ENCODE peak calls at places on chromosomes 1 and 21, in five cellular contexts. C is HepG2, W is K562, U is SK-N-SH, S is H1. V is an unnamed sample.
A peak's percentile ranks its signal among the peaks of the same experiment; 100 is the strongest.

GRCh38 chr1:18819986-18820790 is 39.3 kb downstream of the TAS1R2 start:
- DNase-seq in C (no peak), W (no peak), U (no peak), S (no peak), V (no peak)

GRCh38 chr1:44717653-44718052 is 13.3 kb downstream of the RNU5D-1 start:
- DNase-seq in C (no peak), W (no peak), U (no peak), S (no peak), V (no peak)

GRCh38 chr1:29379438-29380073 is 143.2 kb downstream of the PTPRU start:
- DNase-seq in C (peak; percentile 53), W (peak; percentile 60), U (peak; percentile 25), S (peak; percentile 68), V (no peak)

GRCh38 chr21:37060296-37060695 is 12.6 kb downstream of the PIGP start:
- DNase-seq in C (peak; percentile 89), W (no peak), U (peak; percentile 45), S (no peak), V (peak; percentile 86)

GRCh38 chr21:16455978-16456377 is 726.2 kb downstream of the USP25 start:
- DNase-seq in C (no peak), W (no peak), U (no peak), S (no peak), V (no peak)

GRCh38 chr1:3623441-3624150 is 1.2 kb upstream of the TPRG1L start:
- DNase-seq in C (no peak), W (no peak), U (no peak), S (no peak), V (no peak)

GRCh38 chr1:159923203-159924024 is 1.9 kb downstream of the TAGLN2 start:
- DNase-seq in C (peak; percentile 50), W (peak; percentile 80), U (no peak), S (peak; percentile 61), V (peak; percentile 89)

GRCh38 chr1:203440780-203441179 is 34.8 kb upstream of the PRELP start:
- DNase-seq in C (no peak), W (no peak), U (peak; percentile 61), S (no peak), V (no peak)

GRCh38 chr1:225888898-225889690 is at the start of gene LEFTY1:
- DNase-seq in C (no peak), W (no peak), U (peak; percentile 40), S (no peak), V (no peak)

GRCh38 chr1:67814121-67814772 is 19.0 kb downstream of the GNG12 start:
- DNase-seq in C (no peak), W (no peak), U (no peak), S (no peak), V (no peak)

GRCh38 chr1:56897150-56898004 is 42.8 kb downstream of the C8A start:
- DNase-seq in C (no peak), W (no peak), U (no peak), S (no peak), V (no peak)

GRCh38 chr1:7278827-7279752 is 492.0 kb upstream of the VAMP3 start:
- DNase-seq in C (no peak), W (no peak), U (no peak), S (peak; percentile 37), V (no peak)

GRCh38 chr1:33762962-33763361 is 100.9 kb upstream of the HMGB4 start:
- DNase-seq in C (no peak), W (no peak), U (no peak), S (no peak), V (no peak)

GRCh38 chr21:29989634-29990234 is 49.9 kb upstream of the GRIK1 start:
- DNase-seq in C (no peak), W (no peak), U (no peak), S (no peak), V (no peak)

GRCh38 chr1:235553063-235553675 is 48.9 kb upstream of the B3GALNT2 start:
- DNase-seq in C (no peak), W (no peak), U (peak; percentile 82), S (no peak), V (no peak)

GRCh38 chr1:173202430-173203145 is 4.5 kb downstream of the TNFSF4 start:
- DNase-seq in C (peak; percentile 42), W (no peak), U (peak; percentile 8), S (no peak), V (peak; percentile 70)

GRCh38 chr1:21117159-21117953 is 59.3 kb downstream of the EIF4G3 start:
- DNase-seq in C (peak; percentile 56), W (no peak), U (no peak), S (no peak), V (no peak)
- TF ChIP-seq RAD21 in C (no peak), W (no peak), U (no peak), S (no peak), V (no peak)

DNA sequence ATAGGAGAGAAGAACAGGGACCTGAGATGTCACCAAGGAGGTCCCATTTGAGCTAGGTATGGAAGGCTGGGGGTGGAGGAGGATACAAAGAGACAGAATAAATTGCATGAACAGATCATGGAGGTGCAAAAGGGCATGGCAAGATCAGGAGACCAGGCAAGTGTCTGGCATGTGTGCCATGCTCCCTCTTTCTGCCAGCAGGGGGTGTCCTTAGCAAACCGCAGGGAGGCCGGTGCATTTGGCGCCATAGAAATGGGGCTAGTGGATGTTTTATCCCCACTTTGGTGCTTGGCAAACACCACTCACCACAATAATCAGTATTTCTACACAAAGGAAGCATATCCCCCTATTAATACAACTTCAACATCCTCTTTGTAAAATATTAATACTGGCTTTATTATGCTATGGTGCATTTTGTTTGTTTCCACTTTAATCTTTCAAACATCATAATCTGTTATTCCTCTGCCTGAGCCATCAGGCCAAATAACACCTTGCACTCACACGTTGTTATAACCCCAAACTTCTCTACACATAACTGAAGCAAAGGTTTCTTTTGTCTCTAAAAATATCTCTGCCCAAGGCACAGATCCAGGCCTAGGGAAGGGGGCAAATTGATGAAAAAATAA is 25.9 kb downstream of the S100A6 start:
- DNase-seq in C (peak; percentile 37), W (peak; percentile 68), U (peak; percentile 73), S (no peak), V (peak; percentile 79)
- TF ChIP-seq CHD2 in C (no peak), W (no peak), U (no peak), S (no peak), V (no peak)

GRCh38 chr1:23777979-23778814 is at the start of gene PITHD1:
- DNase-seq in C (peak; percentile 83), W (peak; percentile 97), U (peak; percentile 97), S (peak; percentile 77), V (peak; percentile 81)
- TF ChIP-seq EP300 in C (no peak), W (peak; percentile 94), U (no peak), S (no peak), V (no peak)

DNA sequence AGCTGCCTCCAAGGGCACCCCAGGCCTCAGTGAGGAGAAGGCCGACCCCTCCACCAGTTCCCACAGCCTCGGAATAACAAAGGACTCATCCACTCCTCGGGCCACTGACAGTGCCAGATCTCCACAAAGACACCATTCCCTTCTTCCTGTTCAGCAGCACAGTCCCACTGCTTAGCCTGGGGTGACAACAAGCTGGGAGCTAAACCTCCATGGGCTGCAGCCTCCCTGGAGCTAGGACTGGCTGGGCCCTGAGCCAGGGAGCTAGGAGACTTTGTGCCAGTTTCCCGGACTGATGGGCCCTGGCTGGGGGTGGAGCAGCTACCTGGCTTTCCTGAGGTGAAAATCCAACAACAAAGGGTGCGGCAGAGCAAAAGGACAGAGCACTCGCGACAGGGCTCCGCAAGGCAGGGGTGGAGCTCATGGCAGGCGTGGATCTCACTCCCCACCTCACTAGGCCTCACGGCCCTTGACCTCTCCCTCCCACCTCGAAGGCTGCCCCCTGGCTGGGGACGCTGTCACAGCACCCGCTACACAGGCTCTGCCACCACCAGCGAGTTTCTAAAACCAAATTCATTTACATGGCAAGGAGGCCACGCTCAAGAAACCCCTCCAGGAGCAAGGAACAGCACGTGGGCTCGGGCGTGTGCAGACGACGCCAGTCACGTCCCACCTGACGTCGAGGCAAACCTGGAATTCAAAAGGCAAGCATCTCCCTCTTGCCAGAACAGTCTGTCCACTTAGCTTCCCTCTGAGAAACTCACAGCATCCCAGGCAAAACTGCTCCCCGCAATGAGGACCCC is 13.8 kb downstream of the SLC35E2B start:
- DNase-seq in C (peak; percentile 86), W (peak; percentile 67), U (peak; percentile 58), S (peak; percentile 84), V (peak; percentile 12)
- TF ChIP-seq RAD21 in C (peak; percentile 56), W (no peak), U (no peak), S (no peak), V (no peak)

GRCh38 chr1:186102559-186103148 is 272.4 kb downstream of the TPR start:
- DNase-seq in C (no peak), W (no peak), U (no peak), S (no peak), V (no peak)
- TF ChIP-seq CHD2 in C (no peak), W (no peak), U (no peak), S (no peak), V (no peak)

V was measured in A549.